ENCODE peak calls at places on chromosome 5, in nine cellular contexts. K is A549, Z is heart right ventricle, F is epithelial cell of esophagus, U is AG10803, Q is suprapubic skin, C is HL-60, R is fibroblast of mammary gland, D is B cell. A is an unnamed sample.

GRCh38 chr5:5634817-5635216 is 212.3 kb downstream of the ICE1 start:
- DNase-seq in K (no peak), Z (no peak), F (no peak), U (no peak), Q (no peak), C (no peak), R (no peak), D (no peak), A (no peak)

GRCh38 chr5:142667808-142668207 is 18.1 kb downstream of the FGF1 start:
- DNase-seq in K (no peak), Z (no peak), F (peak; percentile 69), U (no peak), Q (no peak), C (no peak), R (no peak), D (no peak), A (no peak)

GRCh38 chr5:93165559-93165958 is 415.5 kb downstream of the NR2F1-AS1 start:
- DNase-seq in K (no peak), Z (no peak), F (no peak), U (no peak), Q (no peak), C (no peak), R (no peak), D (no peak), A (no peak)

GRCh38 chr5:156825688-156826087 is 24.4 kb upstream of the PPP1R2B start:
- DNase-seq in K (no peak), Z (no peak), F (no peak), U (no peak), Q (no peak), C (no peak), R (no peak), D (no peak), A (no peak)

GRCh38 chr5:41404757-41405156 is 105.6 kb downstream of the PLCXD3 start:
- DNase-seq in K (no peak), Z (no peak), F (no peak), U (no peak), Q (no peak), C (no peak), R (no peak), D (no peak), A (no peak)

GRCh38 chr5:32195265-32195664 is 21.1 kb upstream of the GOLPH3 start:
- DNase-seq in K (no peak), Z (no peak), F (no peak), U (no peak), Q (no peak), C (no peak), R (no peak), D (no peak), A (no peak)

GRCh38 chr5:176700239-176700847 is 53.1 kb downstream of the TSPAN17 start:
- DNase-seq in K (peak; percentile 34), Z (no peak), F (peak; percentile 12), U (no peak), Q (no peak), C (no peak), R (no peak), D (no peak), A (peak; percentile 28)

GRCh38 chr5:127757576-127757975 is 54.4 kb downstream of the CCDC192 start:
- DNase-seq in K (peak; percentile 59), Z (no peak), F (peak; percentile 76), U (peak; percentile 66), Q (no peak), C (no peak), R (peak; percentile 64), D (peak; percentile 3), A (peak; percentile 36)

GRCh38 chr5:126516133-126516532 is 78.9 kb downstream of the ALDH7A1 start:
- DNase-seq in K (no peak), Z (no peak), F (peak; percentile 81), U (peak; percentile 50), Q (no peak), C (no peak), R (peak; percentile 52), D (no peak), A (no peak)

GRCh38 chr5:65163698-65164097 is 318.0 kb downstream of the ADAMTS6 start:
- DNase-seq in K (no peak), Z (no peak), F (peak; percentile 38), U (peak; percentile 85), Q (no peak), C (no peak), R (peak; percentile 61), D (no peak), A (no peak)

GRCh38 chr5:150294551-150295071 is 5.0 kb upstream of the CAMK2A start:
- DNase-seq in K (no peak), Z (no peak), F (no peak), U (no peak), Q (no peak), C (no peak), R (no peak), D (no peak), A (no peak)

GRCh38 chr5:33401482-33402390 is 39.0 kb upstream of the TARS1 start:
- DNase-seq in K (no peak), Z (no peak), F (peak; percentile 73), U (peak; percentile 91), Q (no peak), C (no peak), R (peak; percentile 68), D (no peak), A (no peak)

GRCh38 chr5:32928761-32929160 is 217.6 kb downstream of the NPR3 start:
- DNase-seq in K (no peak), Z (no peak), F (peak; percentile 28), U (peak; percentile 26), Q (no peak), C (no peak), R (peak; percentile 43), D (no peak), A (no peak)

DNA sequence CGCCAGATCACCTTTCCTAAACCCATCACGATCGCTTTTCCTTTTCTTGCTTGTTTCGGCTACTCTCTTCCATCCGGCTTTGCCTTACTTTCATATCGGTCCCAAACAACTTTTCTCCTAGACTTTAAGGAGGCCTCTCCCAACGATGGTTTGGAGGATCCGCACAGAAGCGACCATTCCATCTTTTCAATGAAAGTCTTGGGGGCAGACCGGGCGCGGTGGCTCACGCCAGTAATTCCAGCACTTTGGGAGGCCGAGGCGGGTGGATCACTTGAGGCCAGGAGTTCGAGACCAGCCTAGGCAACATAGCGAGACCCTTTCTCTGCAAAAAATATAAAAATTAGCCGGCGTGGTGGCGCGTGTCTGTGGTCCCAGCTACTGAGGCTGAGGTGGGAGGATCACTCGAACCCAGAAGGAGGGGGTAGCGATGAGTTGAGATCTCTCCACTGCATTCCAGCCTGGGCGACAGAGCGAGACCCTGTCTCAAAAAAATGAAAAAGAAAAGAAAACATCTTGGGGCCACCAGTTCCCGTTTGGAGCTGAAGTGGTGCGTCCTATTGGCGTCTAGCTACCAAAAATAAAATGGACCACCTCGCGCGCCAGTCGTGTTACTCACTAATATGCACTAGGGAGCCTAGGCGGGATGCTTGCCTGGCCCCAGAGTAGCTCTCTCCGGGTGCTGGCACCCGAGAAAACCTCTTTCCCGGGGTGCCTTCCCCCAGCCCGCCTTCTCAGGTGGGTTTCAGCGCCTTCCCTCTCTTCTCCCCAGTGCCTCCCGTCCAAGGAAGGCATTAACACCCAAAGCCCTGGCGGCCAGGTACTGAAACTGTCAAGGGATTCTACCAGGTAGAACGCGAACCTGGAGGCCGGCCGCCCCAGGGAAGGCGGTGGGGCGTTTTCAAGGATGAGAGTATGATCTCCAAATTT is 800 bp upstream of the AP3B1 start:
- DNase-seq in K (peak; percentile 35), Z (peak; percentile 26), F (peak; percentile 72), U (peak; percentile 15), Q (peak; percentile 80), C (no peak), R (no peak), D (peak; percentile 57), A (peak; percentile 64)
- TF ChIP-seq CTCF in K (no peak), Z (no peak), F (peak; percentile 79), U (peak; percentile 31), Q (no peak), C (no peak), R (peak; percentile 17), D (peak; percentile 65), A (peak; percentile 56)

DNA sequence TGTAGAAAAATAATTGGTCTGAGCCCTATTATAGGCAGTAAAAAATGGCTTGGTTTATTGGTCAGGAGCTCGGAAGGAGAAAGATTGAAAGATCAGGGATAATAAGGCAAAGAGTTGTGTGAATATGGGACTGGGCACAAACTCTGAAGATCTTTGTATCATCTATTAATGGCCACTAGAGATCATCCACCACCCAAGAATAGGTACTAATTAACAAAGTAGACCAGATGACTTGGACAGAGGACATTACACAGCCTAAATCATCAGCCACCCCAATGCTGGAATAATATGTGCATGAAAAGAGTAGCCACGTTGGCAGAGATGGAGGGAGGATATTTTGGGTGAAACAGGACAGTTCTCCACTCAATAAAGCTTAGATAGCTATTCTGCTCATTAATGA is 364.1 kb downstream of the EFNA5 start:
- DNase-seq in K (no peak), Z (no peak), F (peak; percentile 19), U (no peak), Q (no peak), C (no peak), R (peak; percentile 17), D (no peak), A (no peak)
- TF ChIP-seq CTCF in K (no peak), Z (no peak), F (no peak), U (no peak), Q (no peak), C (no peak), R (no peak), D (no peak), A (no peak)

DNA sequence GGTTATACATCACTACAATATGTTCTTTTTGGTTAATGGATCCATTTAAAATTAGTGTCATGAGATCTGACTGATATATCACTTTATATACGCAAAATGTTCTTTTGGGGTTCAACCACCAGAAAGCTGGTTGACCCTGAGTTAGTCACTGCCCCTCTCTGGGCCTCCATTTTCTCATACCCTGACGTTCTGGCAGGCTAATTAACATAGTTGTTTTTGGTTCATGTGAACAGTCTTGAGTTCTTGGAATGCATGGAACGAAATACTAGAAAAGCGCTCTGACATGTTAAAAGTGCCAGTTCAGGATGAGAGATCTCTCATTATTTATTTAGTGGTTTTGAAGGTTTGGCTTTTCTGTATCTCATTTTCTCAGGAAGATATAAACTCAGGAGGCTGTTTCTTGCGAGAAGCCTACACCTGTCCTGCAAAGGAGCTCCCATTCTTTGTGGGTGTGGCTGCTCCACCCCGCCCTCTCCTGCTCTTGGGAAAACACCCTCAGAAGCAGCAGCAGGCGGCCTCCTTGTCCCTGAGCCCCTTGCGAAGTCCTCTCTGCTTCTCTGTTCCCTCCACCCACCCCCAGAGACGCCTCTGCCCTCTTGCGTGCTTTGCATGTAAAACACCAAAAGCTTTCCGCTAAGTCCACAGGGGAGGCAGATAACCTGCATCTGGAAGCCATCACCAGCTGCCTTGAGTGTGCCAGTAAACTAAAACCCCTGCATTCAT is 302.4 kb upstream of the PANK3 start:
- DNase-seq in K (no peak), Z (no peak), F (peak; percentile 1), U (no peak), Q (no peak), C (no peak), R (no peak), D (no peak), A (no peak)
- TF ChIP-seq CTCF in K (no peak), Z (no peak), F (no peak), U (no peak), Q (no peak), C (no peak), R (no peak), D (no peak), A (no peak)

DNA sequence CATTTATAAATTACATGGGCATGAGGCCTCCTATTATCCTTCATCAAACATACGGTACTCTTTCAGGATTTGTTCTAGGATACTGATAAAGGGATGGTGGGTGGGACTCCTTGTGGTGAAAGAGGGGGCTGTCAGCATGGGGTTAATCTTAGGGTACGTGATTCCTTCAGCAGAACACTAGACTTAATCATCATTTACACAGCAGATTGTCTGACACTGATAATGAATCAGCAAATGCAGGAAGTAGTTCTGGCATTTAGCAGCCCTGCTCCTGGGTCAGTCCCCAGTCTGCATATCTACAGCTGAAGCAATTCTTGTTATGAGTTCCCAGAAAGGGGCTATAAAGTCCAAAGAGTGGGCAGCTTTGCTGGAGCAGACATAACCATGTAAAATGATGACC is 384.6 kb downstream of the SPOCK1 start:
- DNase-seq in K (peak; percentile 5), Z (no peak), F (peak; percentile 68), U (peak; percentile 28), Q (no peak), C (no peak), R (peak; percentile 49), D (no peak), A (no peak)
- TF ChIP-seq CTCF in K (no peak), Z (no peak), F (no peak), U (no peak), Q (no peak), C (no peak), R (peak; percentile 6), D (no peak), A (no peak)

A was measured in activated CD8-positive, alpha-beta T cell treated with anti-CD3 and anti-CD28 coated beads for 36 hours.